ENCODE peak calls at places on chromosomes 3 and 15, in eight cellular contexts. One of them, this sample, is unnamed.

GRCh38 chr15:39767921-39768320 is 14.7 kb downstream of the FSIP1 start:
- DNase-seq in WERI-Rb-1: no peak
- DNase-seq in GM12865: no peak
- DNase-seq in CD8-positive, alpha-beta T cell: no peak
- DNase-seq in fibroblast of pulmonary artery: no peak
- DNase-seq in aorta: no peak
- DNase-seq in spleen: no peak
- DNase-seq in PC-3: no peak
- DNase-seq in this sample: no peak

GRCh38 chr15:44591326-44591725 is 54.4 kb downstream of the EIF3J start:
- DNase-seq in WERI-Rb-1: no peak
- DNase-seq in GM12865: no peak
- DNase-seq in CD8-positive, alpha-beta T cell: no peak
- DNase-seq in fibroblast of pulmonary artery: no peak
- DNase-seq in aorta: no peak
- DNase-seq in spleen: no peak
- DNase-seq in PC-3: peak
- DNase-seq in this sample: no peak

GRCh38 chr3:192825657-192826200 is 91.9 kb downstream of the MB21D2 start:
- DNase-seq in WERI-Rb-1: no peak
- DNase-seq in GM12865: peak
- DNase-seq in CD8-positive, alpha-beta T cell: no peak
- DNase-seq in fibroblast of pulmonary artery: peak
- DNase-seq in aorta: no peak
- DNase-seq in spleen: no peak
- DNase-seq in PC-3: no peak
- DNase-seq in this sample: no peak

GRCh38 chr3:11282250-11283125 is 10.3 kb downstream of the ATG7 start:
- DNase-seq in WERI-Rb-1: no peak
- DNase-seq in GM12865: no peak
- DNase-seq in CD8-positive, alpha-beta T cell: no peak
- DNase-seq in fibroblast of pulmonary artery: peak
- DNase-seq in aorta: no peak
- DNase-seq in spleen: no peak
- DNase-seq in PC-3: no peak
- DNase-seq in this sample: no peak

GRCh38 chr15:33354411-33354810 is 43.6 kb downstream of the RYR3 start:
- DNase-seq in WERI-Rb-1: no peak
- DNase-seq in GM12865: no peak
- DNase-seq in CD8-positive, alpha-beta T cell: no peak
- DNase-seq in fibroblast of pulmonary artery: no peak
- DNase-seq in aorta: no peak
- DNase-seq in spleen: no peak
- DNase-seq in PC-3: no peak
- DNase-seq in this sample: no peak

GRCh38 chr3:140530603-140531002 is 147.3 kb upstream of the TRIM42 start:
- DNase-seq in WERI-Rb-1: no peak
- DNase-seq in GM12865: no peak
- DNase-seq in CD8-positive, alpha-beta T cell: no peak
- DNase-seq in fibroblast of pulmonary artery: no peak
- DNase-seq in aorta: no peak
- DNase-seq in spleen: no peak
- DNase-seq in PC-3: peak
- DNase-seq in this sample: no peak

GRCh38 chr3:144364797-144365196 is 393.2 kb downstream of the DIPK2A start:
- DNase-seq in WERI-Rb-1: no peak
- DNase-seq in GM12865: no peak
- DNase-seq in CD8-positive, alpha-beta T cell: no peak
- DNase-seq in fibroblast of pulmonary artery: peak
- DNase-seq in aorta: no peak
- DNase-seq in spleen: no peak
- DNase-seq in PC-3: no peak
- DNase-seq in this sample: no peak

GRCh38 chr3:38599886-38600285 is 49.6 kb downstream of the SCN5A start:
- DNase-seq in WERI-Rb-1: no peak
- DNase-seq in GM12865: no peak
- DNase-seq in CD8-positive, alpha-beta T cell: no peak
- DNase-seq in fibroblast of pulmonary artery: no peak
- DNase-seq in aorta: peak
- DNase-seq in spleen: peak
- DNase-seq in PC-3: no peak
- DNase-seq in this sample: no peak

GRCh38 chr3:40130721-40131120 is 178.8 kb upstream of the EIF1B start:
- DNase-seq in WERI-Rb-1: no peak
- DNase-seq in GM12865: no peak
- DNase-seq in CD8-positive, alpha-beta T cell: no peak
- DNase-seq in fibroblast of pulmonary artery: no peak
- DNase-seq in aorta: no peak
- DNase-seq in spleen: no peak
- DNase-seq in PC-3: no peak
- DNase-seq in this sample: no peak

GRCh38 chr15:92908369-92909057 is 8.4 kb downstream of the CHD2 start:
- DNase-seq in WERI-Rb-1: no peak
- DNase-seq in GM12865: no peak
- DNase-seq in CD8-positive, alpha-beta T cell: no peak
- DNase-seq in fibroblast of pulmonary artery: no peak
- DNase-seq in aorta: no peak
- DNase-seq in spleen: no peak
- DNase-seq in PC-3: no peak
- DNase-seq in this sample: no peak

GRCh38 chr15:64476550-64476949 is 16.2 kb downstream of the ZNF609 start:
- DNase-seq in WERI-Rb-1: no peak
- DNase-seq in GM12865: no peak
- DNase-seq in CD8-positive, alpha-beta T cell: no peak
- DNase-seq in fibroblast of pulmonary artery: no peak
- DNase-seq in aorta: no peak
- DNase-seq in spleen: no peak
- DNase-seq in PC-3: no peak
- DNase-seq in this sample: no peak

GRCh38 chr3:11335056-11335608 is 62.9 kb downstream of the ATG7 start:
- DNase-seq in WERI-Rb-1: no peak
- DNase-seq in GM12865: peak
- DNase-seq in CD8-positive, alpha-beta T cell: no peak
- DNase-seq in fibroblast of pulmonary artery: peak
- DNase-seq in aorta: no peak
- DNase-seq in spleen: no peak
- DNase-seq in PC-3: peak
- DNase-seq in this sample: no peak

GRCh38 chr3:197942956-197943556 is 6.9 kb upstream of the RPL35A start:
- DNase-seq in WERI-Rb-1: no peak
- DNase-seq in GM12865: peak
- DNase-seq in CD8-positive, alpha-beta T cell: no peak
- DNase-seq in fibroblast of pulmonary artery: peak
- DNase-seq in aorta: no peak
- DNase-seq in spleen: no peak
- DNase-seq in PC-3: peak
- DNase-seq in this sample: no peak

GRCh38 chr3:48989126-48989795 is 780 bp upstream of the P4HTM start:
- DNase-seq in WERI-Rb-1: no peak
- DNase-seq in GM12865: no peak
- DNase-seq in CD8-positive, alpha-beta T cell: no peak
- DNase-seq in fibroblast of pulmonary artery: no peak
- DNase-seq in aorta: peak
- DNase-seq in spleen: no peak
- DNase-seq in PC-3: peak
- DNase-seq in this sample: no peak

GRCh38 chr15:95205101-95205500 is 973.7 kb downstream of the MCTP2 start:
- DNase-seq in WERI-Rb-1: no peak
- DNase-seq in GM12865: no peak
- DNase-seq in CD8-positive, alpha-beta T cell: no peak
- DNase-seq in fibroblast of pulmonary artery: no peak
- DNase-seq in aorta: no peak
- DNase-seq in spleen: no peak
- DNase-seq in PC-3: no peak
- DNase-seq in this sample: no peak

GRCh38 chr3:45191424-45191823 is 34.7 kb downstream of the TMEM158 start:
- DNase-seq in WERI-Rb-1: no peak
- DNase-seq in GM12865: no peak
- DNase-seq in CD8-positive, alpha-beta T cell: no peak
- DNase-seq in fibroblast of pulmonary artery: no peak
- DNase-seq in aorta: no peak
- DNase-seq in spleen: no peak
- DNase-seq in PC-3: no peak
- DNase-seq in this sample: no peak

GRCh38 chr3:30631237-30631961 is 25.0 kb downstream of the TGFBR2 start:
- DNase-seq in WERI-Rb-1: no peak
- DNase-seq in GM12865: no peak
- DNase-seq in CD8-positive, alpha-beta T cell: peak
- DNase-seq in fibroblast of pulmonary artery: peak
- DNase-seq in aorta: no peak
- DNase-seq in spleen: no peak
- DNase-seq in PC-3: peak
- DNase-seq in this sample: no peak

GRCh38 chr15:65303687-65304392 is 637 bp upstream of the RNU5B-1 start:
- DNase-seq in WERI-Rb-1: peak
- DNase-seq in GM12865: peak
- DNase-seq in CD8-positive, alpha-beta T cell: no peak
- DNase-seq in fibroblast of pulmonary artery: peak
- DNase-seq in aorta: peak
- DNase-seq in spleen: peak
- DNase-seq in PC-3: peak
- DNase-seq in this sample: no peak

GRCh38 chr15:75232826-75233503 is 25.2 kb upstream of the GOLGA6C start:
- DNase-seq in WERI-Rb-1: peak
- DNase-seq in GM12865: no peak
- DNase-seq in CD8-positive, alpha-beta T cell: no peak
- DNase-seq in fibroblast of pulmonary artery: no peak
- DNase-seq in aorta: no peak
- DNase-seq in spleen: peak
- DNase-seq in PC-3: no peak
- DNase-seq in this sample: no peak

GRCh38 chr3:106114848-106115247 is 246.0 kb upstream of the CBLB start:
- DNase-seq in WERI-Rb-1: no peak
- DNase-seq in GM12865: no peak
- DNase-seq in CD8-positive, alpha-beta T cell: no peak
- DNase-seq in fibroblast of pulmonary artery: peak
- DNase-seq in aorta: no peak
- DNase-seq in spleen: no peak
- DNase-seq in PC-3: peak
- DNase-seq in this sample: no peak

GRCh38 chr15:69593981-69594966 is 141.7 kb downstream of the RPLP1 start:
- DNase-seq in WERI-Rb-1: peak
- DNase-seq in GM12865: no peak
- DNase-seq in CD8-positive, alpha-beta T cell: no peak
- DNase-seq in fibroblast of pulmonary artery: peak
- DNase-seq in aorta: peak
- DNase-seq in spleen: no peak
- DNase-seq in PC-3: peak
- DNase-seq in this sample: no peak

GRCh38 chr15:66777596-66778313 is 75.7 kb downstream of the SMAD6 start:
- DNase-seq in WERI-Rb-1: no peak
- DNase-seq in GM12865: no peak
- DNase-seq in CD8-positive, alpha-beta T cell: no peak
- DNase-seq in fibroblast of pulmonary artery: no peak
- DNase-seq in aorta: peak
- DNase-seq in spleen: peak
- DNase-seq in PC-3: no peak
- DNase-seq in this sample: no peak

DNA sequence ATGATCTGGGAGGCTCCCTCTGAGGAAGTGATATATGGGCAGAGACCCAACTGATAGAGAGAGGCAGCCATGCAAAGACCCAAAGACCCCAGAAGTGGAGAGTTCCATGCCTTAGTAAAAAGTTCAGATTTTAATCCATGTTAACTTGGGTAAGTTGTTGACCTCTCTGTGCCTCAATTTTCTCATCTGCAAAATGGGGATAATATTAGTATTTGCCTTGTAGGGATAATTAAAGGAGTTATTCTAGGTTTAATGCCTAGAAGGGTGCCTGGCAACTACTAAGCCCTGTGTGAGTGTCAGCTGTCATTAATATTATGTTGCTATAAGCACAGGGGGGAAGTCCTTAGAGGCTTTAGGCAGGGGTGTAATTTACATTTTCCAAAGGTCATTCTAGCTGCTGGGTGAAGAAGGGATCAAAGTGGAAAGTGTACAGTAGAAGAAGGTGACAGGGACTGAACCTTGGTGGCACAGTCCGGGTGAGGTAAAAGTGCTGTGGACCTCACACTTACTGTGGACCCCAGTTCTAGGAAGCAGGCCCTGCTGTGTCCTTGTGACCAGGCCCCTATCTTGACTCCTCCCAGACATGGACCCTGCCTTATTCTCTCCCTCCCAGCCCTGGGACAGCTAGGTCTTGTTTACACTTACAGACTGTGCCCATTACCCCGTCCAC is 3.0 kb upstream of the RAD18 start:
- DNase-seq in WERI-Rb-1: no peak
- DNase-seq in GM12865: no peak
- DNase-seq in CD8-positive, alpha-beta T cell: no peak
- DNase-seq in fibroblast of pulmonary artery: no peak
- DNase-seq in aorta: no peak
- DNase-seq in spleen: no peak
- DNase-seq in PC-3: no peak
- DNase-seq in this sample: no peak
- H3K4me3 ChIP-seq in WERI-Rb-1: no peak
- H3K4me3 ChIP-seq in GM12865: no peak
- H3K4me3 ChIP-seq in CD8-positive, alpha-beta T cell: no peak
- H3K4me3 ChIP-seq in fibroblast of pulmonary artery: no peak
- H3K4me3 ChIP-seq in aorta: no peak
- H3K4me3 ChIP-seq in spleen: no peak
- H3K4me3 ChIP-seq in PC-3: no peak
- H3K4me3 ChIP-seq in this sample: no peak

GRCh38 chr15:90597477-90598052 is 67.8 kb downstream of the CRTC3 start:
- DNase-seq in WERI-Rb-1: no peak
- DNase-seq in GM12865: peak
- DNase-seq in CD8-positive, alpha-beta T cell: no peak
- DNase-seq in fibroblast of pulmonary artery: no peak
- DNase-seq in aorta: no peak
- DNase-seq in spleen: no peak
- DNase-seq in PC-3: no peak
- DNase-seq in this sample: no peak
- H3K4me3 ChIP-seq in WERI-Rb-1: no peak
- H3K4me3 ChIP-seq in GM12865: peak
- H3K4me3 ChIP-seq in CD8-positive, alpha-beta T cell: peak
- H3K4me3 ChIP-seq in fibroblast of pulmonary artery: no peak
- H3K4me3 ChIP-seq in aorta: no peak
- H3K4me3 ChIP-seq in spleen: no peak
- H3K4me3 ChIP-seq in PC-3: no peak
- H3K4me3 ChIP-seq in this sample: no peak

GRCh38 chr15:100373942-100374341 is 32.2 kb upstream of the ADAMTS17 start:
- DNase-seq in WERI-Rb-1: peak
- DNase-seq in GM12865: no peak
- DNase-seq in CD8-positive, alpha-beta T cell: no peak
- DNase-seq in fibroblast of pulmonary artery: no peak
- DNase-seq in aorta: no peak
- DNase-seq in spleen: no peak
- DNase-seq in PC-3: no peak
- DNase-seq in this sample: no peak
- H3K4me3 ChIP-seq in WERI-Rb-1: peak
- H3K4me3 ChIP-seq in GM12865: no peak
- H3K4me3 ChIP-seq in CD8-positive, alpha-beta T cell: no peak
- H3K4me3 ChIP-seq in fibroblast of pulmonary artery: no peak
- H3K4me3 ChIP-seq in aorta: peak
- H3K4me3 ChIP-seq in spleen: no peak
- H3K4me3 ChIP-seq in PC-3: no peak
- H3K4me3 ChIP-seq in this sample: no peak

DNA sequence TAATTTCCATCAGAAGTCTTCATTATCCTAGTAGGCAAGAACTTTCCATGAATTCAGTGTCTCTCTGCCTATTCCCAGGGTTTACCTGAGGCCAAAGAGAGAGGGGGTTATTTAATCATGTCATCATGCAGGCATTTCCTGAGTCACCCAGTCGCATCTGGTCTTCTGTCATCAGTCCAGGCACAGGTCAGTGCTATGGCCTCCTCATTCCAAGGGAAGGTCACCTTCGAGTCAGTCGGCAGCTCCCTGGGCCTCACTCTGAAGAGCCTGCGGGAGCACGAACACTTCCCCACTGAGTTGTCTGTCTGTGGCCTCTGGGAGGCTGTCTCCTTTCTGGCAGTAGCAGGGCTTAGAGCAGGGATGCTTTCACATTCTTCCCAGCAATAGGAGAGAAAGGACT is 26.2 kb upstream of the LRTM1 start:
- DNase-seq in WERI-Rb-1: no peak
- DNase-seq in GM12865: no peak
- DNase-seq in CD8-positive, alpha-beta T cell: no peak
- DNase-seq in fibroblast of pulmonary artery: peak
- DNase-seq in aorta: no peak
- DNase-seq in spleen: no peak
- DNase-seq in PC-3: peak
- DNase-seq in this sample: peak
- H3K4me3 ChIP-seq in WERI-Rb-1: no peak
- H3K4me3 ChIP-seq in GM12865: no peak
- H3K4me3 ChIP-seq in CD8-positive, alpha-beta T cell: no peak
- H3K4me3 ChIP-seq in fibroblast of pulmonary artery: no peak
- H3K4me3 ChIP-seq in aorta: no peak
- H3K4me3 ChIP-seq in spleen: no peak
- H3K4me3 ChIP-seq in PC-3: no peak
- H3K4me3 ChIP-seq in this sample: no peak